ENCODE peak calls at places on chromosomes 3 and 15, in four cellular contexts. U, N, I and D are unnamed samples.

GRCh38 chr3:52494446-52494845 is 692 bp upstream of the STAB1 start:
- DNase-seq in I (no peak), U (no peak), N (peak; percentile 29), D (no peak)

GRCh38 chr3:128307781-128308469 is 154.6 kb downstream of the EEFSEC start:
- DNase-seq in N (no peak), U (no peak), I (no peak), D (no peak)

GRCh38 chr3:51983578-51984268 is 388 bp downstream of the ACY1 start:
- DNase-seq in U (no peak), I (no peak), N (no peak), D (no peak)

GRCh38 chr3:76912966-76913365 is 126.9 kb upstream of the ROBO2 start:
- DNase-seq in N (no peak), I (no peak), U (no peak), D (no peak)

GRCh38 chr15:59276225-59277178 is 69.9 kb downstream of the LDHAL6B start:
- DNase-seq in N (no peak), U (no peak), I (no peak), D (no peak)

GRCh38 chr3:124951511-124952390 is 17.2 kb upstream of the MUC13 start:
- DNase-seq in N (no peak), U (no peak), I (no peak), D (no peak)

GRCh38 chr3:66099541-66100065 is 60.9 kb upstream of the MAGI1 start:
- DNase-seq in U (no peak), N (no peak), I (no peak), D (no peak)

GRCh38 chr15:60651734-60652141 is 172.8 kb upstream of the ICE2 start:
- DNase-seq in I (no peak), U (no peak), N (no peak), D (no peak)

GRCh38 chr15:73841756-73842590 is 31.4 kb upstream of the TBC1D21 start:
- DNase-seq in U (no peak), I (no peak), N (peak; percentile 25), D (no peak)

GRCh38 chr3:9452417-9452816 is 55.0 kb downstream of the SETD5 start:
- DNase-seq in U (no peak), I (no peak), N (no peak), D (no peak)

DNA sequence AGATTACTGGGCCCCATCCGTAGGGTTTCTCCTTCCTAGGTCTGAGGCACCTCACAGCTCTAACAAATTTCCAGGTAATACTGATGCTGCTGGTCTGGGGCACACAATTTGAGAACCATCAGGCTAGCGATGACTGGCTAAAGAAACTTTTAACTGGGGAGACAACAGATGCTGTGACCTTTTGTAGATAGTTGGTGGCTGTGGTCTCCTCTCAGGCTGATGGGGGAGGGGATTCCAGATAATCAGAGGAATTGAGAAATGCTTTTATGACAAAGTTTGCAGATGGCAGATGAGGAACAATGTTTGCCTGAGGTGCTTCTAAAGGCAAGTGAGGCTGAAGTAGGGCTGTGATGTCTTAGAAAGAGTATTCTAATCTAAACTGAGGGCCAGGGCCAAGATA is 13.8 kb upstream of the CCR9 start:
- DNase-seq in U (no peak), N (no peak), I (no peak), D (no peak)
- H3K27me3 ChIP-seq in U (no peaks in the 10 kb centered on the region), N (no peaks in the 10 kb centered on the region), I (no peaks in the 10 kb centered on the region), D (no peaks in the 10 kb centered on the region)

DNA sequence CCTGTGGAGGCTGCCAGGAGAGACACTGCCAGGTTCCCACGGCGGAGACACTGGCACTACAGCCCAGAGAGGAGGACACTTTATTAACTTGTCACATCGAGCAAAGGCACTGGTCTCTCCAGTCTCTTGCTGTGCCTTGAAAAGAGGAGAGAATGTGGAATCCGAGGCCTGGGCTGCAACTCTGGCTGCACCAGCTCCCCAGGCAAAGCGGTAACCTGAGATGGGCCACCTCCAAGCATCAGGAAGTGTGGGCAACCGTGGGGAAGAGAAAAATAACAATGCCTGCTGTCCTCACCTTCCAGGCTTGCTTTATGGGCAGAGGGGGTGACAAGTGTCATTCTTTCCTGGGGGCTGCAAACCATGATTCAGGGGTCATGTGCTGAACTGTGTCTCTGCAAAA is 91.6 kb upstream of the RGMA start:
- DNase-seq in U (no peak), I (no peak), N (no peak), D (no peak)
- TF ChIP-seq CTCF in U (no peak), I (no peak), N (no peak), D (no peak)

GRCh38 chr15:80265021-80265420 is 13.0 kb upstream of the CTXND1 start:
- DNase-seq in U (no peak), I (no peak), N (no peak), D (peak; percentile 24)
- H3K27me3 ChIP-seq in U (peaks cover 8% of the 10 kb centered on the region), I (peaks cover 5% of the 10 kb centered on the region), N (peaks cover 16% of the 10 kb centered on the region), D (no peaks in the 10 kb centered on the region)

DNA sequence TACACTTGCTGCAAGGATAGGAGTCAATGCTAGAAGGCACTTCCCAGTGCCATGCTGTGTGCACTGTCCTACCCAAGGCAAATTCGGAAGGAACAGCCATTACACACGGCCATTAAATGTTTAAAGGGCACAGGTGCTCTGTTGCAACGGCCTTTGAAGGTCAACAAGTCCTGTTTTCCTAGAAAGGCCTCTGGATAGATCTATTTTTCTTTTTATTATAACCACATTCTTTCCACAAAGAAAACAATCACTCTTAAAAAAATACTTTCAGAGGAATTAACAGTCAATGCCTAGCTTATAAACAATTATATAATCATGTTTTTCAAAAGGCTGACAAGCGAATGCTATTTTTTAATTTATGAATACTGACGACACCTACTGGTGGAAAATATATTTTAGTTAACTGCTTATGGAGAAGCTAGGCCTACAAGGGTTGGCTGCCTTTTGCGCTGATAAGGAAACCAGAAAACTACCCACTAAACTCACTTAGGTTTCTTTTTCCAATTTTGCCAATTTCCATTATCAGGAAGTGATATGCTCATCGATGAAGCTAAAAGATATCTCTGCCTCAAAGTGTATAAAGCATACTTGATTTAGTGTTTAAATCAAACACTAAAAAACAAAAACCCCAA is 2.4 kb downstream of the ARHGEF3 start:
- DNase-seq in N (no peak), U (no peak), I (no peak), D (no peak)
- TF ChIP-seq CTCF in N (peak; percentile 80), U (peak; percentile 66), I (peak; percentile 69), D (peak; percentile 56)

DNA sequence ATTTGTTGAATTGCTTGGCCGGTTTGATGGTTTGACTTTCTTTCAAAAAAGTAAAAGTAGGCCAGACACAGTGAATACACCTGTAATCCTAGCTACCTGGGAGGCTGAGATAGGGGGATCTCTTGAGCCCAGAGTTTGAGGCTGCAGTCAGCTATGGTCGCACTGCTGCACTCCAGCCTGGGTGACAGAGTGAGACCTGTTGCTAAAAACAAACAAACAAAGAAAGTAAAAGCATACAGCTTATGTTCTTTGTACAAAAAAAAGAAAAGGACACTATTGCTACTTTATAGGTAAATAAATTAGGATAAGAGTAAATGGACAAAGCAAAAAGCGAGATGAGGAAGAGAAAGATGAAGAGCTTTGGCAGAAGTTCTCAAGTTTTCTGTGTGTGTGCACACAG is 13.9 kb upstream of the FEZF2 start:
- DNase-seq in U (no peak), I (no peak), N (no peak), D (no peak)
- H3K27me3 ChIP-seq in U (peaks cover 6% of the 10 kb centered on the region), I (peaks cover 14% of the 10 kb centered on the region), N (peaks cover 21% of the 10 kb centered on the region), D (peaks cover under 1% of the 10 kb centered on the region)

GRCh38 chr3:42654331-42655201 is 1.1 kb downstream of the ZBTB47 start:
- DNase-seq in U (peak; percentile 82), I (peak; percentile 80), N (peak; percentile 63), D (peak; percentile 88)
- TF ChIP-seq CTCF in U (no peak), I (peak; percentile 19), N (peak; percentile 26), D (no peak)

GRCh38 chr15:75237316-75237982 is 20.7 kb upstream of the GOLGA6C start:
- DNase-seq in I (no peak), U (peak; percentile 52), N (no peak), D (peak; percentile 44)
- H3K27me3 ChIP-seq in I (peaks cover 4% of the 10 kb centered on the region), U (peaks cover 8% of the 10 kb centered on the region), N (peaks cover 6% of the 10 kb centered on the region), D (no peaks in the 10 kb centered on the region)

GRCh38 chr3:16366581-16366980 is 101.6 kb downstream of the OXNAD1 start:
- DNase-seq in N (no peak), I (no peak), U (no peak), D (no peak)
- TF ChIP-seq CTCF in N (no peak), I (no peak), U (no peak), D (no peak)